ENCODE peak calls at places on chromosomes 7 and 10, in five cellular contexts. B is germinal center, M is RPMI8226, A is BJ, R is prostate gland. L is an unnamed sample.

GRCh38 chr10:28532509-28533314 is at the start of gene WAC:
- DNase-seq in B (peak), M (peak), A (peak), R (peak), L (peak)

GRCh38 chr10:29600067-29600466 is 34.7 kb downstream of the SVIL start:
- DNase-seq in B (no peak), M (no peak), A (no peak), R (no peak), L (no peak)

GRCh38 chr7:134121632-134122139 is 5.5 kb upstream of the LRGUK start:
- DNase-seq in B (no peak), M (no peak), A (no peak), R (no peak), L (no peak)

GRCh38 chr7:25831901-25832411 is 320.0 kb upstream of the NFE2L3 start:
- DNase-seq in B (no peak), M (no peak), A (no peak), R (no peak), L (no peak)

GRCh38 chr7:105643384-105643783 is 62.1 kb upstream of the EFCAB10 start:
- DNase-seq in B (no peak), M (no peak), A (no peak), R (no peak), L (peak)

GRCh38 chr7:135879238-135879637 is 97.9 kb downstream of the MTPN start:
- DNase-seq in B (no peak), M (no peak), A (no peak), R (no peak), L (no peak)

GRCh38 chr7:116305485-116306408 is 95.4 kb downstream of the TES start:
- DNase-seq in B (no peak), M (no peak), A (no peak), R (no peak), L (peak)

GRCh38 chr7:66641526-66641871 is 12.8 kb downstream of the KCTD7 start:
- DNase-seq in B (no peak), M (no peak), A (no peak), R (no peak), L (no peak)

GRCh38 chr10:101301111-101301731 is 52.7 kb upstream of the BTRC start:
- DNase-seq in B (peak), M (peak), A (no peak), R (peak), L (peak)

GRCh38 chr7:12493407-12493806 is 77.1 kb upstream of the SCIN start:
- DNase-seq in B (no peak), M (peak), A (no peak), R (no peak), L (no peak)

GRCh38 chr7:2217206-2217605 is 15.5 kb downstream of the MAD1L1 start:
- DNase-seq in B (no peak), M (no peak), A (no peak), R (no peak), L (no peak)

GRCh38 chr7:148821422-148821821 is 62.7 kb downstream of the EZH2 start:
- DNase-seq in B (no peak), M (no peak), A (no peak), R (no peak), L (no peak)

GRCh38 chr10:119518176-119518575 is 24.3 kb downstream of the RGS10 start:
- DNase-seq in B (peak), M (no peak), A (no peak), R (no peak), L (no peak)

GRCh38 chr7:141418087-141418486 is 133.1 kb upstream of the AGK start:
- DNase-seq in B (no peak), M (no peak), A (no peak), R (no peak), L (no peak)

GRCh38 chr10:88129013-88129412 is 265.6 kb downstream of the PTEN start:
- DNase-seq in B (no peak), M (no peak), A (no peak), R (no peak), L (no peak)

GRCh38 chr7:150966002-150966401 is 12.1 kb downstream of the KCNH2 start:
- DNase-seq in B (no peak), M (peak), A (no peak), R (no peak), L (peak)

GRCh38 chr7:26868841-26869505 is 4.6 kb upstream of the SKAP2 start:
- DNase-seq in B (no peak), M (no peak), A (no peak), R (no peak), L (no peak)

GRCh38 chr10:97224483-97225435 is 39.0 kb upstream of the SLIT1 start:
- DNase-seq in B (no peak), M (no peak), A (no peak), R (no peak), L (no peak)

GRCh38 chr7:20514364-20514763 is 101.1 kb upstream of the ABCB5 start:
- DNase-seq in B (no peak), M (peak), A (no peak), R (peak), L (no peak)

GRCh38 chr10:5655003-5655600 is 11.3 kb downstream of the ASB13 start:
- DNase-seq in B (peak), M (peak), A (no peak), R (no peak), L (no peak)

GRCh38 chr10:92699518-92700272 is 9.9 kb downstream of the HHEX start:
- DNase-seq in B (peak), M (peak), A (no peak), R (no peak), L (peak)

GRCh38 chr7:32616625-32617024 is 121.3 kb downstream of the AVL9 start:
- DNase-seq in B (no peak), M (no peak), A (peak), R (no peak), L (peak)